ENCODE peak calls at places on chromosomes 6 and 20, in five cellular contexts. One of them, this sample, is unnamed.
A peak's percentile ranks its signal among the peaks of the same experiment; 100 is the strongest.

GRCh38 chr6:106477790-106478189 is 117.3 kb downstream of the CRYBG1 start:
- DNase-seq in nucleus accumbens: no peak
- DNase-seq in CD8-positive, alpha-beta T cell: no peak
- DNase-seq in Right ventricle myocardium superior: peak; percentile 47
- DNase-seq in adrenal gland: peak; percentile 17
- DNase-seq in this sample: no peak

GRCh38 chr6:134373282-134373922 is 55.5 kb upstream of the SGK1 start:
- DNase-seq in CD8-positive, alpha-beta T cell: no peak
- DNase-seq in nucleus accumbens: no peak
- DNase-seq in adrenal gland: peak; percentile 69
- DNase-seq in Right ventricle myocardium superior: peak; percentile 63
- DNase-seq in this sample: no peak

GRCh38 chr6:158290659-158291058 is 21.6 kb upstream of the TULP4 start:
- DNase-seq in CD8-positive, alpha-beta T cell: peak; percentile 30
- DNase-seq in nucleus accumbens: no peak
- DNase-seq in Right ventricle myocardium superior: no peak
- DNase-seq in adrenal gland: no peak
- DNase-seq in this sample: no peak

GRCh38 chr6:3406928-3407809 is 49.7 kb downstream of the SLC22A23 start:
- DNase-seq in nucleus accumbens: no peak
- DNase-seq in Right ventricle myocardium superior: no peak
- DNase-seq in adrenal gland: no peak
- DNase-seq in CD8-positive, alpha-beta T cell: no peak
- DNase-seq in this sample: no peak

GRCh38 chr20:56403465-56403864 is 8.6 kb upstream of the CASS4 start:
- DNase-seq in CD8-positive, alpha-beta T cell: no peak
- DNase-seq in Right ventricle myocardium superior: no peak
- DNase-seq in nucleus accumbens: no peak
- DNase-seq in adrenal gland: no peak
- DNase-seq in this sample: no peak

GRCh38 chr6:32087574-32088486 is 21.3 kb downstream of the TNXB start:
- DNase-seq in CD8-positive, alpha-beta T cell: peak; percentile 62
- DNase-seq in nucleus accumbens: no peak
- DNase-seq in Right ventricle myocardium superior: peak; percentile 91
- DNase-seq in adrenal gland: peak; percentile 95
- DNase-seq in this sample: peak; percentile 90

GRCh38 chr6:44005507-44005903 is 121.7 kb downstream of the MRPL14 start:
- DNase-seq in Right ventricle myocardium superior: no peak
- DNase-seq in CD8-positive, alpha-beta T cell: no peak
- DNase-seq in nucleus accumbens: no peak
- DNase-seq in adrenal gland: no peak
- DNase-seq in this sample: no peak

GRCh38 chr20:47544852-47545251 is 43.2 kb downstream of the NCOA3 start:
- DNase-seq in nucleus accumbens: no peak
- DNase-seq in Right ventricle myocardium superior: no peak
- DNase-seq in adrenal gland: no peak
- DNase-seq in CD8-positive, alpha-beta T cell: no peak
- DNase-seq in this sample: no peak

GRCh38 chr6:145051661-145052060 is 683.7 kb downstream of the EPM2A start:
- DNase-seq in adrenal gland: no peak
- DNase-seq in CD8-positive, alpha-beta T cell: no peak
- DNase-seq in nucleus accumbens: no peak
- DNase-seq in Right ventricle myocardium superior: no peak
- DNase-seq in this sample: no peak

GRCh38 chr6:7904654-7905319 is 5.8 kb downstream of the TXNDC5 start:
- DNase-seq in CD8-positive, alpha-beta T cell: no peak
- DNase-seq in adrenal gland: no peak
- DNase-seq in nucleus accumbens: no peak
- DNase-seq in Right ventricle myocardium superior: no peak
- DNase-seq in this sample: no peak

GRCh38 chr6:64504509-64504908 is 868.9 kb downstream of the PHF3 start:
- DNase-seq in CD8-positive, alpha-beta T cell: no peak
- DNase-seq in adrenal gland: no peak
- DNase-seq in nucleus accumbens: no peak
- DNase-seq in Right ventricle myocardium superior: no peak
- DNase-seq in this sample: no peak

GRCh38 chr6:109087661-109088264 is 6.9 kb downstream of the SESN1 start:
- DNase-seq in CD8-positive, alpha-beta T cell: no peak
- DNase-seq in adrenal gland: no peak
- DNase-seq in Right ventricle myocardium superior: no peak
- DNase-seq in nucleus accumbens: no peak
- DNase-seq in this sample: no peak

GRCh38 chr6:27213544-27214125 is 33.9 kb upstream of the PRSS16 start:
- DNase-seq in CD8-positive, alpha-beta T cell: no peak
- DNase-seq in nucleus accumbens: no peak
- DNase-seq in Right ventricle myocardium superior: no peak
- DNase-seq in adrenal gland: no peak
- DNase-seq in this sample: no peak

GRCh38 chr6:16095180-16095579 is 33.7 kb upstream of the MYLIP start:
- DNase-seq in nucleus accumbens: no peak
- DNase-seq in Right ventricle myocardium superior: no peak
- DNase-seq in CD8-positive, alpha-beta T cell: no peak
- DNase-seq in adrenal gland: no peak
- DNase-seq in this sample: no peak

GRCh38 chr6:129015721-129016120 is 132.8 kb downstream of the LAMA2 start:
- DNase-seq in nucleus accumbens: no peak
- DNase-seq in adrenal gland: no peak
- DNase-seq in Right ventricle myocardium superior: no peak
- DNase-seq in CD8-positive, alpha-beta T cell: no peak
- DNase-seq in this sample: no peak

GRCh38 chr6:108578595-108579038 is 17.9 kb downstream of the FOXO3 start:
- DNase-seq in Right ventricle myocardium superior: no peak
- DNase-seq in nucleus accumbens: no peak
- DNase-seq in adrenal gland: peak; percentile 50
- DNase-seq in CD8-positive, alpha-beta T cell: no peak
- DNase-seq in this sample: no peak

GRCh38 chr6:167849846-167850459 is 23.2 kb downstream of the AFDN start:
- DNase-seq in Right ventricle myocardium superior: no peak
- DNase-seq in CD8-positive, alpha-beta T cell: no peak
- DNase-seq in nucleus accumbens: no peak
- DNase-seq in adrenal gland: no peak
- DNase-seq in this sample: no peak

GRCh38 chr20:50221501-50222323 is 31.1 kb downstream of the CEBPB start:
- DNase-seq in adrenal gland: no peak
- DNase-seq in CD8-positive, alpha-beta T cell: no peak
- DNase-seq in Right ventricle myocardium superior: peak; percentile 61
- DNase-seq in nucleus accumbens: no peak
- DNase-seq in this sample: no peak

GRCh38 chr20:61980647-61981583 is 84.8 kb downstream of the TAF4 start:
- DNase-seq in nucleus accumbens: no peak
- DNase-seq in adrenal gland: peak; percentile 81
- DNase-seq in Right ventricle myocardium superior: peak; percentile 71
- DNase-seq in CD8-positive, alpha-beta T cell: no peak
- DNase-seq in this sample: no peak

GRCh38 chr6:141969201-141969600 is 163.5 kb upstream of the GJE1 start:
- DNase-seq in adrenal gland: no peak
- DNase-seq in nucleus accumbens: no peak
- DNase-seq in Right ventricle myocardium superior: no peak
- DNase-seq in CD8-positive, alpha-beta T cell: no peak
- DNase-seq in this sample: no peak

GRCh38 chr20:6519556-6519955 is 247.9 kb upstream of the BMP2 start:
- DNase-seq in CD8-positive, alpha-beta T cell: no peak
- DNase-seq in adrenal gland: no peak
- DNase-seq in nucleus accumbens: no peak
- DNase-seq in Right ventricle myocardium superior: no peak
- DNase-seq in this sample: no peak

GRCh38 chr20:3861191-3861590 is 14.6 kb downstream of the MAVS start:
- DNase-seq in nucleus accumbens: no peak
- DNase-seq in Right ventricle myocardium superior: no peak
- DNase-seq in adrenal gland: no peak
- DNase-seq in CD8-positive, alpha-beta T cell: no peak
- DNase-seq in this sample: no peak

GRCh38 chr6:152233547-152234320 is 403.4 kb downstream of the SYNE1 start:
- DNase-seq in adrenal gland: no peak
- DNase-seq in Right ventricle myocardium superior: no peak
- DNase-seq in CD8-positive, alpha-beta T cell: no peak
- DNase-seq in nucleus accumbens: no peak
- DNase-seq in this sample: no peak

GRCh38 chr20:40714916-40715315 is 25.9 kb upstream of the MAFB start:
- DNase-seq in adrenal gland: no peak
- DNase-seq in Right ventricle myocardium superior: no peak
- DNase-seq in nucleus accumbens: no peak
- DNase-seq in CD8-positive, alpha-beta T cell: no peak
- DNase-seq in this sample: no peak

GRCh38 chr6:169328112-169328801 is 74.6 kb upstream of the THBS2 start:
- DNase-seq in adrenal gland: peak; percentile 88
- DNase-seq in nucleus accumbens: no peak
- DNase-seq in CD8-positive, alpha-beta T cell: no peak
- DNase-seq in Right ventricle myocardium superior: no peak
- DNase-seq in this sample: no peak

GRCh38 chr20:45235995-45236394 is 14.8 kb downstream of the SEMG2 start:
- DNase-seq in CD8-positive, alpha-beta T cell: no peak
- DNase-seq in nucleus accumbens: no peak
- DNase-seq in adrenal gland: no peak
- DNase-seq in Right ventricle myocardium superior: no peak
- DNase-seq in this sample: peak; percentile 35

GRCh38 chr20:5923493-5923892 is 26.8 kb downstream of the TRMT6 start:
- DNase-seq in adrenal gland: no peak
- DNase-seq in Right ventricle myocardium superior: no peak
- DNase-seq in CD8-positive, alpha-beta T cell: no peak
- DNase-seq in nucleus accumbens: no peak
- DNase-seq in this sample: no peak

GRCh38 chr6:2158596-2159271 is 86.7 kb downstream of the GMDS start:
- DNase-seq in Right ventricle myocardium superior: no peak
- DNase-seq in adrenal gland: no peak
- DNase-seq in nucleus accumbens: no peak
- DNase-seq in CD8-positive, alpha-beta T cell: no peak
- DNase-seq in this sample: no peak

GRCh38 chr6:143205170-143205879 is 144.6 kb downstream of the AIG1 start:
- DNase-seq in Right ventricle myocardium superior: no peak
- DNase-seq in nucleus accumbens: no peak
- DNase-seq in CD8-positive, alpha-beta T cell: no peak
- DNase-seq in adrenal gland: no peak
- DNase-seq in this sample: no peak

GRCh38 chr6:36154286-36154685 is 24.0 kb downstream of the MAPK13 start:
- DNase-seq in CD8-positive, alpha-beta T cell: no peak
- DNase-seq in nucleus accumbens: no peak
- DNase-seq in Right ventricle myocardium superior: no peak
- DNase-seq in adrenal gland: no peak
- DNase-seq in this sample: no peak

This sample was measured in mucosa of descending colon.